ENCODE peak calls at places on chromosomes 1 and 21, in four cellular contexts. W, E, S and X are unnamed samples. For H3K4me1, the result is how much of the 10 kb centered on the place peaks cover.

GRCh38 chr21:35328856-35329455 is 279.9 kb upstream of the RUNX1 start:
- DNase-seq in W (no peak), E (peak), S (no peak), X (no peak)

GRCh38 chr21:42093991-42094417 is 22.9 kb downstream of the UMODL1 start:
- DNase-seq in W (no peak), E (no peak), S (no peak), X (peak)

GRCh38 chr21:32868631-32869454 is 97.3 kb upstream of the PAXBP1 start:
- DNase-seq in W (no peak), E (no peak), S (no peak), X (no peak)

GRCh38 chr1:52913537-52913936 is 8.0 kb downstream of the ECHDC2 start:
- DNase-seq in W (no peak), E (no peak), S (no peak), X (no peak)

GRCh38 chr1:245969274-245969673 is 537.8 kb downstream of the SMYD3 start:
- DNase-seq in W (no peak), E (no peak), S (no peak), X (no peak)

GRCh38 chr21:37484535-37485474 is 118.2 kb downstream of the DYRK1A start:
- DNase-seq in W (no peak), E (no peak), S (no peak), X (no peak)

GRCh38 chr1:19009882-19010321 is 53.4 kb upstream of the IFFO2 start:
- DNase-seq in W (no peak), E (no peak), S (no peak), X (no peak)

GRCh38 chr1:74679811-74680210 is 6.2 kb upstream of the ERICH3 start:
- DNase-seq in W (no peak), E (no peak), S (no peak), X (no peak)

GRCh38 chr1:25651036-25651640 is 34.5 kb downstream of the MAN1C1 start:
- DNase-seq in W (no peak), E (no peak), S (no peak), X (no peak)

GRCh38 chr21:38054334-38054733 is 138.1 kb upstream of the KCNJ6 start:
- DNase-seq in W (no peak), E (no peak), S (no peak), X (no peak)

GRCh38 chr1:210764536-210764935 is 369.4 kb downstream of the KCNH1 start:
- DNase-seq in W (no peak), E (no peak), S (no peak), X (no peak)

GRCh38 chr1:87404306-87404705 is 75.6 kb downstream of the LMO4 start:
- DNase-seq in W (no peak), E (no peak), S (no peak), X (no peak)

GRCh38 chr1:89095737-89096136 is 30.2 kb downstream of the GBP2 start:
- DNase-seq in W (no peak), E (no peak), S (no peak), X (no peak)

GRCh38 chr1:51217101-51217500 is 19.0 kb upstream of the RNF11 start:
- DNase-seq in W (no peak), E (no peak), S (no peak), X (no peak)

GRCh38 chr1:39084191-39084590 is 58.0 kb downstream of the NDUFS5 start:
- DNase-seq in W (no peak), E (no peak), S (no peak), X (no peak)

GRCh38 chr1:36768486-36769178 is 265.7 kb downstream of the GRIK3 start:
- DNase-seq in W (no peak), E (no peak), S (no peak), X (no peak)

GRCh38 chr1:161048949-161049722 is 3.4 kb upstream of the USF1 start:
- DNase-seq in W (no peak), E (no peak), S (no peak), X (no peak)

GRCh38 chr1:62682531-62682930 is 5.7 kb downstream of the DOCK7 start:
- DNase-seq in W (no peak), E (no peak), S (no peak), X (no peak)

GRCh38 chr1:96416111-96416595 is 305.4 kb upstream of the PTBP2 start:
- DNase-seq in W (peak), E (no peak), S (peak), X (no peak)

GRCh38 chr1:20685739-20686138 is 24.6 kb upstream of the DDOST start:
- DNase-seq in W (no peak), E (no peak), S (no peak), X (no peak)

GRCh38 chr1:116127123-116127847 is 16.1 kb downstream of the MAB21L3 start:
- DNase-seq in W (no peak), E (no peak), S (no peak), X (no peak)

GRCh38 chr1:3598522-3599285 is 12.6 kb downstream of the MEGF6 start:
- DNase-seq in W (no peak), E (no peak), S (no peak), X (no peak)

GRCh38 chr1:230972855-230973271 is 5.8 kb downstream of the TTC13 start:
- DNase-seq in W (peak), E (no peak), S (no peak), X (peak)

DNA sequence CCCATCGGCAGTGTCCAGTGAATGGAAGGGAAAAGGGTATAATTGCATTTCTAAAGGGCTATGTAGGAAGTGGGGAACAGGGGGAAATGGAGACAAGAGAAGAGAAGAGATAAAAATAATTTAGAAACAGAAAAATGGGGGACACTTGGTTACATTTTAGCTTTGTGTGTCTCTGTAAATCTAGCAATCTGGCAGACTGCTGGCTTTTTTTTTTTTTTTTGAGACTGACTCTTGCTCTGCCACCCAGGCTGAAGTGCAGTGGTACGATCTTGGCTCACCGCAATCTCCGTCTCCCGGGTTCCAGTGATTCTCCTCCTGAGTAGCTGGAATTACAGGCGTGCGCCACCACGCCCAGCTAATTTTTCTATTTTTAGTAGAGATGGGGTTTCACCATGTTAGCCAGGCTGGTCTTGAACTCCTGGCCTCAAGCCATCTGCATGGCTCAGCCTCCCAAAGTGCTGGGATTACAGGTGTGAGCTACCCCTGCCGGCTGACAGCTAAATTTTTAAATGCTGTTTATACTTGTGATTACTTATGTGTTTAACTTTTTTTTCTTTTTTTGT is 53.4 kb downstream of the AGPAT3 start:
- DNase-seq in W (no peak), E (no peak), S (no peak), X (peak)
- H3K4me1 ChIP-seq in W (under half), E (under half), S (under half), X (under half)

GRCh38 chr1:64536836-64537490 is 67.0 kb downstream of the CACHD1 start:
- DNase-seq in W (no peak), E (peak), S (no peak), X (no peak)
- H3K4me1 ChIP-seq in W (under half), E (under half), S (under half), X (under half)

GRCh38 chr1:12447849-12448312 is 170.1 kb downstream of the DHRS3 start:
- DNase-seq in W (no peak), E (no peak), S (no peak), X (no peak)
- H3K4me1 ChIP-seq in W (under half), E (under half), S (half or more), X (under half)

GRCh38 chr1:223738465-223739365 is 26.4 kb downstream of the CAPN2 start:
- DNase-seq in W (peak), E (peak), S (no peak), X (peak)
- H3K4me1 ChIP-seq in W (under half), E (under half), S (half or more), X (under half)

GRCh38 chr1:112394743-112395062 is 1.3 kb upstream of the CTTNBP2NL start:
- DNase-seq in W (no peak), E (no peak), S (no peak), X (no peak)

GRCh38 chr1:112397051-112397471 is 1.0 kb downstream of the CTTNBP2NL start:
- DNase-seq in W (peak), E (no peak), S (no peak), X (no peak)

GRCh38 chr1:112395832-112396667 is at the start of gene CTTNBP2NL:
- DNase-seq in W (peak), E (peak), S (peak), X (peak)

GRCh38 chr1:112395261-112395831 is 668 bp upstream of the CTTNBP2NL start:
- DNase-seq in W (no peak), E (no peak), S (no peak), X (no peak)

GRCh38 chr1:112396668-112397025 is 633 bp downstream of the CTTNBP2NL start:
- DNase-seq in W (no peak), E (no peak), S (no peak), X (no peak)
- H3K4me1 ChIP-seq in W (half or more), E (under half), S (under half), X (under half)